ENCODE peak calls at places on chromosomes 12 and 14, in six cellular contexts. D, R, U, J, K and Y are unnamed samples.

GRCh38 chr12:4289334-4289878 is 15.8 kb downstream of the CCND2 start:
- DNase-seq in D (no peak), R (no peak), U (no peak), J (no peak), K (no peak), Y (no peak)

GRCh38 chr12:14938301-14938700 is at the start of gene ERP27:
- DNase-seq in D (no peak), R (no peak), U (no peak), J (no peak), K (no peak), Y (no peak)

GRCh38 chr14:61603736-61604135 is 91.6 kb upstream of the HIF1A start:
- DNase-seq in D (no peak), R (no peak), U (peak; percentile 47), J (no peak), K (no peak), Y (no peak)

GRCh38 chr12:65229441-65229840 is 49.0 kb upstream of the MSRB3 start:
- DNase-seq in D (no peak), R (no peak), U (peak; percentile 81), J (no peak), K (no peak), Y (no peak)

GRCh38 chr12:29895966-29896365 is 112.2 kb upstream of the TMTC1 start:
- DNase-seq in D (no peak), R (no peak), U (no peak), J (no peak), K (no peak), Y (no peak)

GRCh38 chr14:65237023-65237814 is 134.9 kb upstream of the MAX start:
- DNase-seq in D (no peak), R (no peak), U (peak; percentile 49), J (no peak), K (no peak), Y (no peak)

GRCh38 chr12:99567072-99567471 is 80.5 kb upstream of the GARIN6 start:
- DNase-seq in D (no peak), R (no peak), U (no peak), J (no peak), K (no peak), Y (no peak)

GRCh38 chr14:104639889-104640548 is 35.4 kb upstream of the TMEM179 start:
- DNase-seq in D (no peak), R (peak; percentile 77), U (peak; percentile 24), J (peak; percentile 81), K (peak; percentile 97), Y (peak; percentile 32)

GRCh38 chr12:122943196-122943595 is 23.1 kb downstream of the ABCB9 start:
- DNase-seq in D (no peak), R (no peak), U (peak; percentile 30), J (no peak), K (peak; percentile 13), Y (no peak)

GRCh38 chr12:61452076-61452475 is 808.1 kb upstream of the USP15 start:
- DNase-seq in D (no peak), R (no peak), U (no peak), J (no peak), K (no peak), Y (no peak)

GRCh38 chr12:75862692-75863471 is 168.7 kb downstream of the PHLDA1 start:
- DNase-seq in D (no peak), R (peak; percentile 90), U (peak; percentile 86), J (no peak), K (no peak), Y (peak; percentile 28)
- TF ChIP-seq SMC3 in D (no peak), R (peak; percentile 5), U (peak; percentile 9), J (no peak), K (no peak), Y (no peak)

GRCh38 chr14:56295743-56296142 is 177.5 kb downstream of the PELI2 start:
- DNase-seq in D (no peak), R (no peak), U (no peak), J (no peak), K (no peak), Y (no peak)

GRCh38 chr14:56300495-56300894 is 182.3 kb downstream of the PELI2 start:
- DNase-seq in D (no peak), R (no peak), U (peak; percentile 79), J (no peak), K (no peak), Y (no peak)

GRCh38 chr14:56299306-56299984 is 181.2 kb downstream of the PELI2 start:
- DNase-seq in D (no peak), R (no peak), U (peak; percentile 56), J (no peak), K (no peak), Y (no peak)

GRCh38 chr14:56294125-56294524 is 175.9 kb downstream of the PELI2 start:
- DNase-seq in D (no peak), R (peak; percentile 27), U (no peak), J (no peak), K (no peak), Y (no peak)

DNA sequence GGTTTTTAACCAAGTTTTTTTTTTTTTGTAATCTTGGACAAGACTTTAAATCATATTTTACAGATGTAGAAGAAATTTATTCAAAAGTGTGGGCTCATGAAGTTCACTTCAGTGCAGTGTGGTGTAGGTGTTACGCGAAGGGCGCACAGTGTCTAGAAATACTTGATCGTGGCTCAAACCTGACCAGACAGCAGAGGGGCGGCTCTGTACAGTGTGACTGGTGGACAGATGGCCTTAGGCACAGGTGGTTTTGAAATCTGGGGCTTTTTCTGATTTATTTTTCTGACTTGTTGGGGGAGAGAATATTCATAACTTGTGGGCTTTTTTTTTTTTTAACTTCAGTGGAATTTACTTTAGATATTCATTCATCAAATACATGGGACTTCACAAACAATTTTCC is 179.2 kb downstream of the PELI2 start:
- DNase-seq in D (no peak), R (no peak), U (no peak), J (no peak), K (no peak), Y (no peak)
- TF ChIP-seq SMC3 in D (no peak), R (no peak), U (no peak), J (no peak), K (no peak), Y (no peak)

DNA sequence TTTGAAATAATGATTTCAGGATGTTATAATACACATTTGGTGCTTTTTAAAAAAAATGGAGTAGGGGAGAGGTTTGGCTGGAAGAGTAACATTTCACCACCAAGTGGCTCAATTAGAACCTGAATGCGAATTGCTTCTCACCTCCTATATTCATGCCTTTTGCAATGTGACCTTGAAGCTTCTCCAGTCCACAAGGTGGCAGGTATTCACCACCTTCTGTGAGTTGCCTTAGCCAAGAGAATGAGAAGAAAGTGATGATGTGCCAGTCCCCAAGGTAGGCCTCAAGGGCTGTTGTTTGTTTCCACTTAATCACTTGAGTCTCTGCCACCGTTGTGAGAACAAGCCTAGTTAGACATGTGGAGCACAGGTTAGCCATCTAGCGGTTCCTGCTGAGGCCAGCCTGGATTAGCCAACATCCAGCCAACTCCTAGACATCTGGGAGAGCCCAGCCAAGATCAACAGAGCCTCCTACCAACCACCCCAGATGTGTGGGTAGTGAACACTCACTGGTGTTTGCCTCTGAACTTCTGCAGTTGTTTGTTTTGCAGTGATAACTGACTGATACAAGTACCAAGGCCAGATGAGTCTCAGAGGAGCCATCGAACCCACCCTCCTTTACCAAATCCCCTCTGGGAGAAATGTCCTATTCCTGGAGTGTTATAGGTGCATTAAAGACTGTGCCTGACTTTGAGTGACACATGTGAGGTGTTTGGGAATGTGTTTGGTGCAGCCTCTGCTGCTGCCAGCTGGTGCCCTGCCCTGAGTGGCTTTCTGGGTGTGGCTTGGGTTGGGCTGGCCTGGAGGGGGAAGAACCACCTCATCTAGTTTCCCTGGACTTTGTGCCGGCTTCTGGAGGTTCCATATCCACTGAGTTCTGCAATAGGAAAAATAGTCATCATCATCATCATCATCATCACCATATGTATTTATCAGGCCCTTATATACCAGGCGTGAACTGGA is 132.5 kb upstream of the RFLNA start:
- DNase-seq in D (no peak), R (peak; percentile 12), U (no peak), J (no peak), K (no peak), Y (no peak)
- TF ChIP-seq SMC3 in D (no peak), R (no peak), U (no peak), J (no peak), K (no peak), Y (no peak)

GRCh38 chr14:103562135-103562384 is 397 bp downstream of the BAG5 start:
- DNase-seq in D (no peak), R (no peak), U (no peak), J (no peak), K (no peak), Y (no peak)
- TF ChIP-seq SMC3 in D (no peak), R (no peak), U (no peak), J (no peak), K (no peak), Y (no peak)

GRCh38 chr14:64091217-64091616 is 203.0 kb downstream of the ESR2 start:
- DNase-seq in D (no peak), R (no peak), U (no peak), J (no peak), K (no peak), Y (no peak)

GRCh38 chr14:64088647-64088964 is 205.6 kb downstream of the ESR2 start:
- DNase-seq in D (no peak), R (no peak), U (no peak), J (no peak), K (no peak), Y (no peak)

GRCh38 chr14:64092338-64092737 is 201.8 kb downstream of the ESR2 start:
- DNase-seq in D (no peak), R (no peak), U (no peak), J (no peak), K (no peak), Y (no peak)

GRCh38 chr14:64092940-64093339 is 201.2 kb downstream of the ESR2 start:
- DNase-seq in D (no peak), R (no peak), U (no peak), J (no peak), K (no peak), Y (no peak)

GRCh38 chr14:64089920-64090319 is 204.3 kb downstream of the ESR2 start:
- DNase-seq in D (no peak), R (no peak), U (peak; percentile 63), J (no peak), K (no peak), Y (no peak)
- TF ChIP-seq SMC3 in D (no peak), R (no peak), U (no peak), J (no peak), K (no peak), Y (no peak)

GRCh38 chr14:103121846-103122577 is 1.2 kb upstream of the TNFAIP2 start:
- DNase-seq in D (no peak), R (peak; percentile 98), U (peak; percentile 53), J (peak; percentile 64), K (peak; percentile 86), Y (peak; percentile 74)

GRCh38 chr14:103123634-103124500 is 606 bp downstream of the TNFAIP2 start:
- DNase-seq in D (no peak), R (peak; percentile 70), U (no peak), J (no peak), K (no peak), Y (no peak)

GRCh38 chr14:103121161-103121845 is 2.0 kb upstream of the TNFAIP2 start:
- DNase-seq in D (no peak), R (peak; percentile 77), U (no peak), J (no peak), K (no peak), Y (no peak)

GRCh38 chr14:103123128-103123633 is at the start of gene TNFAIP2:
- DNase-seq in D (no peak), R (peak; percentile 68), U (no peak), J (peak; percentile 77), K (no peak), Y (no peak)

GRCh38 chr14:103122578-103123127 is 608 bp upstream of the TNFAIP2 start:
- DNase-seq in D (no peak), R (peak; percentile 73), U (no peak), J (no peak), K (peak; percentile 60), Y (no peak)
- TF ChIP-seq SMC3 in D (no peak), R (no peak), U (no peak), J (no peak), K (no peak), Y (no peak)